ENCODE peak calls at places on chromosomes 6 and 20, in six cellular contexts. One of them, this sample, is unnamed.
A peak's percentile ranks its signal among the peaks of the same experiment; 100 is the strongest.

GRCh38 chr6:25645916-25646315 is 6.1 kb upstream of the SCGN start:
- DNase-seq in fibroblast of lung: no peak
- DNase-seq in tibial artery: no peak
- DNase-seq in pancreas: no peak
- DNase-seq in transverse colon: no peak
- DNase-seq in left lung: no peak
- DNase-seq in this sample: no peak

GRCh38 chr20:50292324-50293243 is 102.0 kb downstream of the CEBPB start:
- DNase-seq in fibroblast of lung: peak; percentile 97
- DNase-seq in tibial artery: peak; percentile 96
- DNase-seq in pancreas: peak; percentile 83
- DNase-seq in transverse colon: peak; percentile 83
- DNase-seq in left lung: peak; percentile 96
- DNase-seq in this sample: peak; percentile 89

GRCh38 chr6:18025591-18025990 is 38.2 kb upstream of the KIF13A start:
- DNase-seq in fibroblast of lung: no peak
- DNase-seq in tibial artery: no peak
- DNase-seq in pancreas: no peak
- DNase-seq in transverse colon: no peak
- DNase-seq in left lung: no peak
- DNase-seq in this sample: no peak

GRCh38 chr6:43386492-43386891 is 17.0 kb upstream of the ZNF318 start:
- DNase-seq in fibroblast of lung: peak; percentile 5
- DNase-seq in tibial artery: no peak
- DNase-seq in pancreas: no peak
- DNase-seq in transverse colon: no peak
- DNase-seq in left lung: no peak
- DNase-seq in this sample: no peak

GRCh38 chr6:23339268-23339667 is 769.9 kb downstream of the HDGFL1 start:
- DNase-seq in fibroblast of lung: no peak
- DNase-seq in tibial artery: no peak
- DNase-seq in pancreas: no peak
- DNase-seq in transverse colon: no peak
- DNase-seq in left lung: no peak
- DNase-seq in this sample: no peak

GRCh38 chr20:50366270-50367103 is 143.7 kb upstream of the PTPN1 start:
- DNase-seq in fibroblast of lung: peak; percentile 58
- DNase-seq in tibial artery: peak; percentile 60
- DNase-seq in pancreas: peak; percentile 87
- DNase-seq in transverse colon: peak; percentile 92
- DNase-seq in left lung: no peak
- DNase-seq in this sample: peak; percentile 88

GRCh38 chr6:139587469-139587868 is 213.0 kb upstream of the CITED2 start:
- DNase-seq in fibroblast of lung: peak; percentile 98
- DNase-seq in tibial artery: no peak
- DNase-seq in pancreas: no peak
- DNase-seq in transverse colon: no peak
- DNase-seq in left lung: no peak
- DNase-seq in this sample: no peak

GRCh38 chr20:63876489-63877036 is 11.5 kb downstream of the TPD52L2 start:
- DNase-seq in fibroblast of lung: no peak
- DNase-seq in tibial artery: no peak
- DNase-seq in pancreas: no peak
- DNase-seq in transverse colon: no peak
- DNase-seq in left lung: no peak
- DNase-seq in this sample: no peak

GRCh38 chr6:9520417-9521151 is 894.3 kb downstream of the TFAP2A start:
- DNase-seq in fibroblast of lung: peak; percentile 93
- DNase-seq in tibial artery: no peak
- DNase-seq in pancreas: no peak
- DNase-seq in transverse colon: no peak
- DNase-seq in left lung: no peak
- DNase-seq in this sample: no peak

GRCh38 chr6:62280099-62280498 is 5.9 kb downstream of the KHDRBS2 start:
- DNase-seq in fibroblast of lung: no peak
- DNase-seq in tibial artery: no peak
- DNase-seq in pancreas: no peak
- DNase-seq in transverse colon: no peak
- DNase-seq in left lung: no peak
- DNase-seq in this sample: no peak

GRCh38 chr6:133306876-133307275 is 65.7 kb downstream of the EYA4 start:
- DNase-seq in fibroblast of lung: peak; percentile 8
- DNase-seq in tibial artery: no peak
- DNase-seq in pancreas: no peak
- DNase-seq in transverse colon: no peak
- DNase-seq in left lung: no peak
- DNase-seq in this sample: no peak

GRCh38 chr6:72841195-72841594 is 219.3 kb downstream of the KCNQ5 start:
- DNase-seq in fibroblast of lung: no peak
- DNase-seq in tibial artery: no peak
- DNase-seq in pancreas: no peak
- DNase-seq in transverse colon: no peak
- DNase-seq in left lung: no peak
- DNase-seq in this sample: no peak

GRCh38 chr6:154754152-154754551 is 20.9 kb downstream of the SCAF8 start:
- DNase-seq in fibroblast of lung: peak; percentile 76
- DNase-seq in tibial artery: no peak
- DNase-seq in pancreas: no peak
- DNase-seq in transverse colon: no peak
- DNase-seq in left lung: no peak
- DNase-seq in this sample: no peak

GRCh38 chr6:3176562-3177355 is 19.4 kb upstream of the TUBB2A start:
- DNase-seq in fibroblast of lung: peak; percentile 94
- DNase-seq in tibial artery: peak; percentile 34
- DNase-seq in pancreas: no peak
- DNase-seq in transverse colon: no peak
- DNase-seq in left lung: peak; percentile 51
- DNase-seq in this sample: peak; percentile 73

GRCh38 chr6:87104657-87105056 is 9.8 kb upstream of the CGA start:
- DNase-seq in fibroblast of lung: peak; percentile 37
- DNase-seq in tibial artery: no peak
- DNase-seq in pancreas: no peak
- DNase-seq in transverse colon: no peak
- DNase-seq in left lung: no peak
- DNase-seq in this sample: no peak

GRCh38 chr6:43951756-43952675 is 175.2 kb downstream of the MRPL14 start:
- DNase-seq in fibroblast of lung: no peak
- DNase-seq in tibial artery: no peak
- DNase-seq in pancreas: no peak
- DNase-seq in transverse colon: no peak
- DNase-seq in left lung: no peak
- DNase-seq in this sample: no peak

GRCh38 chr6:123668965-123669591 is 32.3 kb upstream of the TRDN start:
- DNase-seq in fibroblast of lung: no peak
- DNase-seq in tibial artery: no peak
- DNase-seq in pancreas: no peak
- DNase-seq in transverse colon: no peak
- DNase-seq in left lung: no peak
- DNase-seq in this sample: no peak

GRCh38 chr6:119647309-119647708 is 297.7 kb upstream of the MAN1A1 start:
- DNase-seq in fibroblast of lung: peak; percentile 77
- DNase-seq in tibial artery: no peak
- DNase-seq in pancreas: no peak
- DNase-seq in transverse colon: no peak
- DNase-seq in left lung: no peak
- DNase-seq in this sample: no peak

GRCh38 chr6:30450908-30451818 is 38.1 kb upstream of the HLA-E start:
- DNase-seq in fibroblast of lung: peak; percentile 82
- DNase-seq in tibial artery: peak; percentile 57
- DNase-seq in pancreas: peak; percentile 31
- DNase-seq in transverse colon: peak; percentile 38
- DNase-seq in left lung: peak; percentile 82
- DNase-seq in this sample: peak; percentile 59

GRCh38 chr20:20192366-20192765 is 140.0 kb downstream of the CFAP61 start:
- DNase-seq in fibroblast of lung: no peak
- DNase-seq in tibial artery: no peak
- DNase-seq in pancreas: no peak
- DNase-seq in transverse colon: no peak
- DNase-seq in left lung: no peak
- DNase-seq in this sample: no peak

GRCh38 chr6:106974337-106974998 is at the start of gene CD24:
- DNase-seq in fibroblast of lung: peak; percentile 47
- DNase-seq in tibial artery: no peak
- DNase-seq in pancreas: peak; percentile 91
- DNase-seq in transverse colon: peak; percentile 83
- DNase-seq in left lung: no peak
- DNase-seq in this sample: peak; percentile 87

GRCh38 chr6:87431263-87431662 is 23.5 kb downstream of the CFAP206 start:
- DNase-seq in fibroblast of lung: no peak
- DNase-seq in tibial artery: no peak
- DNase-seq in pancreas: no peak
- DNase-seq in transverse colon: no peak
- DNase-seq in left lung: no peak
- DNase-seq in this sample: no peak

GRCh38 chr6:66808771-66809170 is 1101.7 kb upstream of the EYS start:
- DNase-seq in fibroblast of lung: no peak
- DNase-seq in tibial artery: no peak
- DNase-seq in pancreas: no peak
- DNase-seq in transverse colon: no peak
- DNase-seq in left lung: no peak
- DNase-seq in this sample: no peak

GRCh38 chr6:147268254-147268653 is 64.0 kb downstream of the STXBP5 start:
- DNase-seq in fibroblast of lung: peak; percentile 12
- DNase-seq in tibial artery: no peak
- DNase-seq in pancreas: no peak
- DNase-seq in transverse colon: no peak
- DNase-seq in left lung: no peak
- DNase-seq in this sample: no peak

GRCh38 chr6:105641507-105641906 is 238.6 kb upstream of the PREP start:
- DNase-seq in fibroblast of lung: no peak
- DNase-seq in tibial artery: no peak
- DNase-seq in pancreas: no peak
- DNase-seq in transverse colon: no peak
- DNase-seq in left lung: no peak
- DNase-seq in this sample: no peak

GRCh38 chr20:5841492-5841891 is 91.3 kb downstream of the SHLD1 start:
- DNase-seq in fibroblast of lung: no peak
- DNase-seq in tibial artery: no peak
- DNase-seq in pancreas: no peak
- DNase-seq in transverse colon: no peak
- DNase-seq in left lung: no peak
- DNase-seq in this sample: no peak

GRCh38 chr6:32845381-32845884 is 1.6 kb upstream of the PSMB8 start:
- DNase-seq in fibroblast of lung: no peak
- DNase-seq in tibial artery: no peak
- DNase-seq in pancreas: no peak
- DNase-seq in transverse colon: peak; percentile 45
- DNase-seq in left lung: peak; percentile 60
- DNase-seq in this sample: no peak

GRCh38 chr6:35017461-35018183 is 123.5 kb downstream of the TCP11 start:
- DNase-seq in fibroblast of lung: no peak
- DNase-seq in tibial artery: peak; percentile 57
- DNase-seq in pancreas: peak; percentile 23
- DNase-seq in transverse colon: peak; percentile 24
- DNase-seq in left lung: peak; percentile 41
- DNase-seq in this sample: peak; percentile 49

GRCh38 chr20:38357653-38358207 is 11.4 kb downstream of the LBP start:
- DNase-seq in fibroblast of lung: peak; percentile 28
- DNase-seq in tibial artery: no peak
- DNase-seq in pancreas: no peak
- DNase-seq in transverse colon: no peak
- DNase-seq in left lung: peak; percentile 43
- DNase-seq in this sample: no peak

GRCh38 chr20:37243937-37244571 is 17.6 kb downstream of the GHRH start:
- DNase-seq in fibroblast of lung: peak; percentile 5
- DNase-seq in tibial artery: no peak
- DNase-seq in pancreas: peak; percentile 46
- DNase-seq in transverse colon: no peak
- DNase-seq in left lung: no peak
- DNase-seq in this sample: no peak

GRCh38 chr20:37245181-37245580 is 16.4 kb downstream of the GHRH start:
- DNase-seq in fibroblast of lung: no peak
- DNase-seq in tibial artery: no peak
- DNase-seq in pancreas: no peak
- DNase-seq in transverse colon: no peak
- DNase-seq in left lung: no peak
- DNase-seq in this sample: no peak

GRCh38 chr20:37242503-37242902 is 19.1 kb downstream of the GHRH start:
- DNase-seq in fibroblast of lung: no peak
- DNase-seq in tibial artery: no peak
- DNase-seq in pancreas: no peak
- DNase-seq in transverse colon: no peak
- DNase-seq in left lung: no peak
- DNase-seq in this sample: no peak

GRCh38 chr20:37244572-37244957 is 17.0 kb downstream of the GHRH start:
- DNase-seq in fibroblast of lung: no peak
- DNase-seq in tibial artery: no peak
- DNase-seq in pancreas: no peak
- DNase-seq in transverse colon: no peak
- DNase-seq in left lung: no peak
- DNase-seq in this sample: no peak

GRCh38 chr20:37243076-37243936 is 18.3 kb downstream of the GHRH start:
- DNase-seq in fibroblast of lung: no peak
- DNase-seq in tibial artery: no peak
- DNase-seq in pancreas: no peak
- DNase-seq in transverse colon: no peak
- DNase-seq in left lung: no peak
- DNase-seq in this sample: no peak
- H3K27ac ChIP-seq in fibroblast of lung: no peak overlapping the region
- H3K27ac ChIP-seq in tibial artery: peak overlapping the region; percentile 0
- H3K27ac ChIP-seq in pancreas: no peak overlapping the region
- H3K27ac ChIP-seq in transverse colon: no peak overlapping the region
- H3K27ac ChIP-seq in left lung: no peak overlapping the region
- H3K27ac ChIP-seq in this sample: no peak overlapping the region

GRCh38 chr20:35135867-35136586 is 11.1 kb downstream of the EDEM2 start:
- DNase-seq in fibroblast of lung: peak; percentile 78
- DNase-seq in tibial artery: peak; percentile 78
- DNase-seq in pancreas: no peak
- DNase-seq in transverse colon: no peak
- DNase-seq in left lung: peak; percentile 47
- DNase-seq in this sample: no peak
- H3K27ac ChIP-seq in fibroblast of lung: no peak overlapping the region
- H3K27ac ChIP-seq in tibial artery: peak overlapping the region; percentile 76
- H3K27ac ChIP-seq in pancreas: no peak overlapping the region
- H3K27ac ChIP-seq in transverse colon: no peak overlapping the region
- H3K27ac ChIP-seq in left lung: no peak overlapping the region
- H3K27ac ChIP-seq in this sample: peak overlapping the region; percentile 2

GRCh38 chr6:158086054-158086705 is 81.9 kb downstream of the SERAC1 start:
- DNase-seq in fibroblast of lung: peak; percentile 73
- DNase-seq in tibial artery: no peak
- DNase-seq in pancreas: no peak
- DNase-seq in transverse colon: no peak
- DNase-seq in left lung: no peak
- DNase-seq in this sample: no peak
- H3K27ac ChIP-seq in fibroblast of lung: peak overlapping the region; percentile 47
- H3K27ac ChIP-seq in tibial artery: peak overlapping the region; percentile 80
- H3K27ac ChIP-seq in pancreas: no peak overlapping the region
- H3K27ac ChIP-seq in transverse colon: peak overlapping the region; percentile 48
- H3K27ac ChIP-seq in left lung: peak overlapping the region; percentile 66
- H3K27ac ChIP-seq in this sample: no peak overlapping the region

DNA sequence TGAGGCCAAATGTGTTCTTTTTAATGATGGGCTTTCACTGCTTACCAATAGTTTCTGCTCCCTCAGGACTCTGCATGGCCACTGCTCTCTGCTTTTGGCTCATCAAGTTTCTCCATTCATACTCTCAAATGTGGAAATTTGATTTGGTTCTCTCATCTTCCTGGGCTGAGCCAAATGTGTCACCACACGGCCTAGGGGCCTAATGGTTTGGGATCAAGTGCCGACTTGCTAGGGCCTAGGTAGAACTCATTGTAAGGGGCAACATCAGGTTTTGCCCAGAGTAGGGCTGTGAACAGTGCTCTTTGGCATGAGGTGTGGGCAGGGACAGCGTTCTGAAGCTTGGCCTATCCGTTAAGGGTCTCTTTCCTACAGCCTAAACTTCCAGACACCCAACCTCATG is 3.9 kb upstream of the MRPS10 start:
- DNase-seq in fibroblast of lung: no peak
- DNase-seq in tibial artery: no peak
- DNase-seq in pancreas: no peak
- DNase-seq in transverse colon: no peak
- DNase-seq in left lung: no peak
- DNase-seq in this sample: no peak
- H3K27ac ChIP-seq in fibroblast of lung: no peak overlapping the region
- H3K27ac ChIP-seq in tibial artery: no peak overlapping the region
- H3K27ac ChIP-seq in pancreas: no peak overlapping the region
- H3K27ac ChIP-seq in transverse colon: no peak overlapping the region
- H3K27ac ChIP-seq in left lung: no peak overlapping the region
- H3K27ac ChIP-seq in this sample: no peak overlapping the region

This sample was measured in Peyer's patch.